ENCODE peak calls at places on chromosomes 7 and 10, in five cellular contexts. W is AG04449, G is nephron progenitor cell, D is PC-9, S is heart left ventricle. X is an unnamed sample.

GRCh38 chr7:134058980-134059379 is 68.2 kb upstream of the LRGUK start:
- DNase-seq in G (peak), W (no peak), S (no peak), D (no peak), X (no peak)

GRCh38 chr7:152618427-152618826 is 57.5 kb downstream of the XRCC2 start:
- DNase-seq in D (no peak), S (no peak), W (no peak), G (no peak), X (no peak)

GRCh38 chr7:69067397-69067796 is 530.9 kb upstream of the AUTS2 start:
- DNase-seq in D (no peak), G (peak), W (no peak), S (no peak), X (no peak)

GRCh38 chr7:7773334-7774308 is 55.2 kb upstream of the RPA3 start:
- DNase-seq in D (no peak), G (no peak), S (no peak), W (no peak), X (no peak)

GRCh38 chr10:126481181-126481580 is 92.9 kb upstream of the ADAM12 start:
- DNase-seq in W (no peak), G (no peak), S (no peak), D (peak), X (no peak)

GRCh38 chr10:89183571-89183970 is 23.5 kb downstream of the CH25H start:
- DNase-seq in G (no peak), W (no peak), D (no peak), S (no peak), X (no peak)

GRCh38 chr7:135976312-135977019 is 693 bp downstream of the MTPN start:
- DNase-seq in G (no peak), S (no peak), D (no peak), W (no peak), X (peak)

GRCh38 chr10:132785433-132786278 is at the start of gene NKX6-2:
- DNase-seq in S (no peak), G (peak), D (no peak), W (no peak), X (no peak)

GRCh38 chr7:129257168-129257567 is 32.3 kb downstream of the AHCYL2 start:
- DNase-seq in G (no peak), D (no peak), W (no peak), S (no peak), X (no peak)

GRCh38 chr10:11066520-11066919 is 48.8 kb downstream of the CELF2 start:
- DNase-seq in W (no peak), S (no peak), D (no peak), G (no peak), X (no peak)

GRCh38 chr10:71236286-71236685 is 23.9 kb downstream of the UNC5B start:
- DNase-seq in D (no peak), G (peak), W (no peak), S (peak), X (no peak)

GRCh38 chr7:77199008-77199966 is at the start of gene FGL2:
- DNase-seq in S (peak), D (no peak), G (peak), W (no peak), X (no peak)

GRCh38 chr7:105819559-105819958 is 56.8 kb downstream of the ATXN7L1 start:
- DNase-seq in W (no peak), G (no peak), D (no peak), S (no peak), X (no peak)

DNA sequence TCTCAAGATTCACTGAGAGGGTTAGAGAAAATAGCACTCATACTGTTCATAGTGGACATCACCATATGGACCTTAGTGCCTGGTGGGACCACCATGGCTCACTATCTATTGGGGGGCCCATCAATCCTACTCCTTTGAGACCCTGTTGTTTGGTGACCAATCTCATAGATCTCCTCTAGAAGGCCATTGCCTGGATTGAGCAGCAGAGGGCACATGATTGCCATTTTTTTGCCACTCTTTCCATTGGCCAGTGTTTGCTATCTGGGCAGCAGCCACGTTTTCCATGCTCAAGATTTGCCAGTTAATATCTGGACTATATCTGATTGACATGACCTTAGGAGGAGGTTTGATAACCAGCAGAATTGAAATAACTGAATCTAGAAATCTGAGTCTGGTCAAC is 244.5 kb downstream of the ITGB1 start:
- DNase-seq in D (no peak), W (no peak), S (no peak), G (no peak), X (no peak)
- TF ChIP-seq CTCF in D (peak), W (peak), S (no peak), G (no peak), X (no peak)

DNA sequence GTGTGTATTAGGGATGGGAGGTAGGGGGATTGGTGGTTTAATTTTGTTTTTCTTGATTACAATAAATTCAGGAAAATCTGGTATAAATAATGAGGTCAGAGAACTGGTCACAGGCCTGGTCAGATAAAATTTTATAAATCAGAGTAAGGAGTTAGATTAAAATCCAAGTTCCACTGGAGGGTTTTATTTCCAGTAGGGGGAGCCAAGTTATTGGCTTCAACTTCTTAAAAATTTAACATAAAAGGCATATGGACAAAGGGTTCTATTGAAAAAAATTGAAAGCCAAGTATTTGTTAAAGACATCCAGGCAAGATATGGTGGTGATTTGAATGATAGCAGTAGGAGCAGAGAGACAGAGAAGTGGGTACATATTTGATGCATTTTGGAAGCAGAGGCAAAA is 763.3 kb downstream of the SORCS1 start:
- DNase-seq in G (no peak), W (no peak), S (no peak), D (no peak), X (no peak)
- TF ChIP-seq CTCF in G (no peak), W (no peak), S (no peak), D (peak), X (peak)

GRCh38 chr10:73867126-73867807 is 7.1 kb downstream of the CAMK2G start:
- DNase-seq in W (no peak), S (peak), D (no peak), G (peak), X (no peak)
- TF ChIP-seq CTCF in W (no peak), S (no peak), D (no peak), G (no peak), X (no peak)

GRCh38 chr7:23462846-23463245 is 7.4 kb downstream of the IGF2BP3 start:
- DNase-seq in D (peak), S (no peak), G (no peak), W (no peak), X (peak)
- TF ChIP-seq CTCF in D (peak), S (peak), G (no peak), W (peak), X (no peak)

GRCh38 chr10:117741524-117741923 is 199.0 kb downstream of the EMX2 start:
- DNase-seq in W (no peak), S (no peak), G (no peak), D (no peak), X (no peak)
- TF ChIP-seq CTCF in W (peak), S (no peak), G (peak), D (no peak), X (peak)

DNA sequence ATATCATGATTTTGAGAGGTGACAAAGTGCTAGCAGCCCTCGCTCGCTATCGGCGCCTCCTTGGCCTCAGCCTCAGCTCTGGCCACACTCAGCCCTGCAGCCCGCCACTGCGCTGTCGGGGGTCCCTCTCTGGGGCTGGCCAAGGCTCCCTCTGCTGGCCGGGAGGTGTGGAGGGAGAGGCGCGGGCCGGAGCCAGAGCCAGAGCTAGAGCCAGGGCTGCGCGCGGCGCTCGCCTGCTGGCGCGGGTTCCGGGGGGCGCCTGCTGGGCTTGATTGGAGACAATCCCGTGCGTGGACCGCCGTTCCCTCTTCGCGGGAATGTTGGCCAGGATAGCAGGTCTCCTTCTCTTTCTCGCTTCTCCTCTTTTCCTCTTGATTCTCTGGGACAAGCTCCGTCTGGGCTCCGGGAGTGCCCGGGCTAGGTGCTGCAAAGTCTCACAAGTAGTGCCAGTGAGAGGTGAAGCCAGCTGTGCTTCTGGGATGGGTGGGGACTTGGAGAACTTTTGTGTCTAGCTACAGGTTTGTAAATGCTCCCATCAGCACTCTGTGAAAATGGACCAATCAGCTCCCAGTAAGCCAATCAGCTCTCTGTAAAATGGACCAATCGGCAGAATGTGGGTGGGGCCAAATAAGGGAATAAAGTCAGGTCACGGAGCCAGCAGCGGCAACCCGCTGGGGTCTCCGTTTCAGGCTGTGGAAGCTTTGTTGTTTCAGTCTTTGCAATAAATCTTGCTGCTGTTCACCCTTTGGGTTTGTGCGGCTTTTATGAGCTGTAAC is 43.4 kb upstream of the ELMO1 start:
- DNase-seq in G (peak), D (no peak), S (no peak), W (no peak), X (no peak)
- TF ChIP-seq CTCF in G (peak), D (no peak), S (no peak), W (no peak), X (no peak)

GRCh38 chr10:92969151-92969550 is 91.4 kb upstream of the CYP26C1 start:
- DNase-seq in W (peak), S (no peak), D (no peak), G (no peak), X (no peak)

GRCh38 chr10:92970301-92971070 is 90.1 kb upstream of the CYP26C1 start:
- DNase-seq in S (no peak), W (no peak), G (no peak), D (no peak), X (no peak)

GRCh38 chr10:92961638-92962037 is 99.0 kb upstream of the CYP26C1 start:
- DNase-seq in D (no peak), W (no peak), S (no peak), G (no peak), X (no peak)

GRCh38 chr10:92965314-92965713 is 95.3 kb upstream of the CYP26C1 start:
- DNase-seq in G (peak), D (peak), W (no peak), S (no peak), X (no peak)
- TF ChIP-seq CTCF in G (peak), D (peak), W (no peak), S (peak), X (peak)

DNA sequence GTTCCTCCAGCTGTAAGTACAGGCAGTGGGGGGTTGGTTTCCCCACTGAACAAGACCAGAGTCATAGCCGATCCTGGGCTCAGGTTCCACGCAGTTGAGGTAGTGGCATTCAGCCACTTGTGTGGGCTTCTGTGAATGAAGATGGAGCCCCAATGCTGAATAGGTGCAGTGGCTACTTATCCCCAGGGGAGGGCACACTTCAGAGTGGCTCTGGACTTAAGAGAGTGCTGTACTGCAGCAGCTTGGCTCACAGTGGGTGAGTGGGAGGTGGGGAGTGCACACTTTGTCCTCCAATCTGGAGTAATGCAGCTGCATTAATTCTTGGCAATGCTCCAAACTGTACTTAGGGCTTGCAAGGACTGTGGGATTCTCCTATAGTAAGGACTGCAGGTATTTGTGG is 81.9 kb downstream of the BUB3 start:
- DNase-seq in D (no peak), G (no peak), S (no peak), W (no peak), X (no peak)
- TF ChIP-seq CTCF in D (no peak), G (no peak), S (no peak), W (no peak), X (no peak)